ENCODE peak calls at places on chromosomes 7 and 10, in six cellular contexts. R is psoas muscle, B is neural progenitor cell, N is upper lobe of right lung, T is left ventricle myocardium inferior, G is IMR-90. Z is an unnamed sample.
A peak's percentile ranks its signal among the peaks of the same experiment; 100 is the strongest.

GRCh38 chr7:112182749-112183148 is 23.4 kb downstream of the DOCK4 start:
- DNase-seq in R (peak; percentile 60), B (no peak), N (no peak), T (peak; percentile 61), G (no peak), Z (peak; percentile 46)

GRCh38 chr7:2478387-2478760 is 2.2 kb upstream of the GRIFIN start:
- DNase-seq in R (peak; percentile 86), B (no peak), N (peak; percentile 75), T (peak; percentile 72), G (no peak), Z (no peak)

GRCh38 chr7:157816526-157817250 is 479.9 kb downstream of the DNAJB6 start:
- DNase-seq in R (no peak), B (no peak), N (peak; percentile 48), T (no peak), G (no peak), Z (no peak)

GRCh38 chr10:72800000-72800740 is 93.4 kb upstream of the OIT3 start:
- DNase-seq in R (no peak), B (no peak), N (no peak), T (no peak), G (peak; percentile 66), Z (peak; percentile 45)

GRCh38 chr10:29588640-29589421 is 45.9 kb downstream of the SVIL start:
- DNase-seq in R (peak; percentile 75), B (no peak), N (no peak), T (no peak), G (peak; percentile 55), Z (no peak)

GRCh38 chr10:133185916-133186315 is 25.9 kb downstream of the KNDC1 start:
- DNase-seq in R (no peak), B (no peak), N (no peak), T (no peak), G (no peak), Z (peak; percentile 77)

GRCh38 chr7:98470131-98470985 is 69.5 kb upstream of the BAIAP2L1 start:
- DNase-seq in R (no peak), B (peak; percentile 85), N (peak; percentile 85), T (peak; percentile 21), G (no peak), Z (peak; percentile 94)

GRCh38 chr7:75727881-75728592 is 10.7 kb downstream of the HIP1 start:
- DNase-seq in R (peak; percentile 50), B (no peak), N (peak; percentile 93), T (peak; percentile 30), G (peak; percentile 52), Z (no peak)

GRCh38 chr7:115124409-115124939 is 202.6 kb downstream of the MDFIC start:
- DNase-seq in R (no peak), B (no peak), N (no peak), T (no peak), G (peak; percentile 27), Z (no peak)

GRCh38 chr7:25069900-25070443 is 55.1 kb downstream of the CYCS start:
- DNase-seq in R (peak; percentile 66), B (peak; percentile 90), N (no peak), T (peak; percentile 19), G (peak; percentile 88), Z (peak; percentile 83)

GRCh38 chr10:72259491-72260214 is 14.1 kb upstream of the DDIT4 start:
- DNase-seq in R (no peak), B (no peak), N (no peak), T (no peak), G (peak; percentile 80), Z (peak; percentile 72)

GRCh38 chr7:139242741-139243281 is 11.8 kb downstream of the UBN2 start:
- DNase-seq in R (no peak), B (no peak), N (no peak), T (no peak), G (peak; percentile 71), Z (no peak)

GRCh38 chr10:119477444-119477843 is 65.1 kb downstream of the RGS10 start:
- DNase-seq in R (no peak), B (no peak), N (no peak), T (no peak), G (no peak), Z (no peak)

GRCh38 chr7:68317476-68317875 is 1280.8 kb upstream of the AUTS2 start:
- DNase-seq in R (no peak), B (no peak), N (no peak), T (no peak), G (no peak), Z (no peak)

GRCh38 chr7:68321076-68321639 is 1277.1 kb upstream of the AUTS2 start:
- DNase-seq in R (peak; percentile 81), B (peak; percentile 9), N (no peak), T (peak; percentile 66), G (no peak), Z (peak; percentile 50)

GRCh38 chr7:68321776-68322496 is 1276.3 kb upstream of the AUTS2 start:
- DNase-seq in R (no peak), B (no peak), N (no peak), T (no peak), G (no peak), Z (no peak)

GRCh38 chr7:68314208-68314607 is 1284.1 kb upstream of the AUTS2 start:
- DNase-seq in R (no peak), B (no peak), N (no peak), T (no peak), G (no peak), Z (no peak)

GRCh38 chr7:68319061-68319460 is 1279.2 kb upstream of the AUTS2 start:
- DNase-seq in R (no peak), B (no peak), N (no peak), T (no peak), G (no peak), Z (no peak)
- H3K27me3 ChIP-seq in R (no peaks in the 10 kb centered on the region), B (no peaks in the 10 kb centered on the region), N (no peaks in the 10 kb centered on the region), T (no peaks in the 10 kb centered on the region), G (no peaks in the 10 kb centered on the region), Z (no peaks in the 10 kb centered on the region)

DNA sequence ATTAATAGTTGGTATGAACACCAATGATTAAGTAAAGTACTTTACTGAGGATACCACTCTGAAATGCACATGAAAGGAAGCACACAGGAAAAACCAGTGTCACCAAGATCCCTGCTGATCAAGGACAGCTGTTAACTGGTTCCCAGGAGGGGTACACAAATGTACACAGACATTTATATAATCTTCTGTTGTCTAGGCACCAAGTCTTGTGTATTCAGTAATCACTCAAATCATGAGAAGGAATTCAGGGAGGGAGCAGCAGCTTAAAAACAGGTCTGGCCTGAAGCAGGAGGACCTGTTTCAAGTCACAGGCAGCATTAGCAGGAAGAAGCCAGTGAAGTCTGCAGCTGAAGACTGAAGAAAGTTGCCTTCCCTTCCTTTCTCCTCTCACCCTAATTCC is 18.7 kb downstream of the MPP7 start:
- DNase-seq in R (no peak), B (no peak), N (no peak), T (no peak), G (no peak), Z (no peak)
- H3K4me1 ChIP-seq in R (peaks cover 38% of the 10 kb centered on the region), B (peaks cover 32% of the 10 kb centered on the region), N (peaks cover 6% of the 10 kb centered on the region), T (peaks cover 28% of the 10 kb centered on the region), G (peaks cover 2% of the 10 kb centered on the region), Z (no peaks in the 10 kb centered on the region)

DNA sequence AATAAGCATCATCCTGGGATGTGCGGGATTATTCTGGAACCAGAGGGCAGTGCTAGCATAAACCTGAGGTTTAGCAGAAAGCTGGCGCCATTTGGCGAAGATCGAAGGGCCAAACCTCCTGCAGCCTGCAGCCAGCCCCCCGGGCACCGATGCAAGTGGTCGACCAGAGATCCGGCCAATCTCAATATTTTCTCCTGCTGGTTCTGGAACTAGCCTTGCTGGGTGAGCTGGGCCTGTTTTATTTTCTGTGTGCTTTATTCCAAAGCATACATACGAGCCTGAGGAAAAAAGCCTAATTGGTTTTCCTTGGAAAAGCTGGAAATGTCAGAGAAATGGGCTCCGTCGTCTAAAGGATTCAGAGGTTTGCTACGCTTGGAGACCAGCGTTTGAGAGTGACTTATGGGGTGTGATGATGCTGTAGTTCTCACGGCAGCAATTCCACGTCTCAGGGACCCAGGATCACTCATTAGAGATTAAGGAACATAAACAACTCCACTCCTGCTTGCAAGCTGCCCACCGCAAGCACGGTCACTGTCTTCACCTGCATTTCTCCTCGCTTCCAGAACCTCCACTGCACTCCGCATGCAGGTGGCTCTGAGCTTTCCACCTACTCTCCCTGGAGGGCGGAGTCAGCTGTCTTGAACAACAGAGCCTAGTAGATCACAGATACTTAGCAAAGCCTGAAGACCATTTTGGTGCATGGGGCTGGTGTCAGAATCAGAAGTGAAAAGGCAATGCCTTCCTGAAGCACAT is 60.2 kb downstream of the PRKAG2 start:
- DNase-seq in R (peak; percentile 15), B (no peak), N (no peak), T (no peak), G (no peak), Z (no peak)
- H3K27me3 ChIP-seq in R (no peaks in the 10 kb centered on the region), B (peaks cover 33% of the 10 kb centered on the region), N (no peaks in the 10 kb centered on the region), T (no peaks in the 10 kb centered on the region), G (peaks cover 68% of the 10 kb centered on the region), Z (peaks cover 35% of the 10 kb centered on the region)

GRCh38 chr7:16634292-16634738 is 11.2 kb downstream of the ANKMY2 start:
- DNase-seq in R (peak; percentile 48), B (no peak), N (no peak), T (no peak), G (no peak), Z (no peak)
- H3K4me1 ChIP-seq in R (peaks cover 33% of the 10 kb centered on the region), B (peaks cover 45% of the 10 kb centered on the region), N (peaks cover 8% of the 10 kb centered on the region), T (peaks cover 57% of the 10 kb centered on the region), G (peaks cover 3% of the 10 kb centered on the region), Z (peaks cover 5% of the 10 kb centered on the region)

DNA sequence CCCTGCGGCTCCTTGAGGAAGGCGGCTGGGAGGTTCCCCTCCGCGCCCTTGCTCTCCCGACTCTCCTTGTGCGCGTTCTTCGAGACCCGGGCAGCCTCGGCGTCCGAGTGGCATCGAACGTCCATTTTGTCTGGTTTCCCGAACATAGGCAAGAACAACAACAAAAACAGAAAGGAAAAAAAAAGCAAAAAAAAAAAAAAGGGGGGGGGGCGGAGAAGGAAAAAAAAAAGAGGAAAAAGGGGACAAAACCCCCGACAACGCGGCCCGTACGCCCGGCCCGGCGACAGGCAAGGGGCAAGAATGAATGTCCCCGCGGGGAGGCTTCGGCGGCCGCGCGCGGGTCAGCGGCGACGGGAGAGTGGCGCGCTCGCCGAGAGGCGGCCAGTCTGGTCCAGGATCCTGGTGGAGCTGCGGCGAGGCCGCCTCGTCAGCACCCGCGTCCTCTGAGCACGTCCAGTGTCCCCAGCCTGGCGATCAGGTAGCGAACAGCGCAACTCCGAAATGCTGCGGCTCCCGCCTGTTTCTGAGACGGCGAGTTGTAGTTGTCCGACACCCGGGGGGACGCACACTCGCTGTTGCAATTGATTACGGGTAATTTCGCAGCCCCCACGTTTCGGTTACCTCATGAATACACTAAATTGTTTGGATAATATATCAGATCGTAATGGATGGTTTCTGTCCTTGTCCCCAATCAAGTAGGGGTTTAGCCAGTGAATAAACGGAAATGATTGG is at the start of gene VAX1:
- DNase-seq in R (no peak), B (peak; percentile 76), N (no peak), T (no peak), G (no peak), Z (peak; percentile 75)
- H3K27me3 ChIP-seq in R (peaks cover 7% of the 10 kb centered on the region), B (peaks cover 100% of the 10 kb centered on the region), N (peaks cover 94% of the 10 kb centered on the region), T (peaks cover 99% of the 10 kb centered on the region), G (peaks cover 84% of the 10 kb centered on the region), Z (peaks cover 94% of the 10 kb centered on the region)

DNA sequence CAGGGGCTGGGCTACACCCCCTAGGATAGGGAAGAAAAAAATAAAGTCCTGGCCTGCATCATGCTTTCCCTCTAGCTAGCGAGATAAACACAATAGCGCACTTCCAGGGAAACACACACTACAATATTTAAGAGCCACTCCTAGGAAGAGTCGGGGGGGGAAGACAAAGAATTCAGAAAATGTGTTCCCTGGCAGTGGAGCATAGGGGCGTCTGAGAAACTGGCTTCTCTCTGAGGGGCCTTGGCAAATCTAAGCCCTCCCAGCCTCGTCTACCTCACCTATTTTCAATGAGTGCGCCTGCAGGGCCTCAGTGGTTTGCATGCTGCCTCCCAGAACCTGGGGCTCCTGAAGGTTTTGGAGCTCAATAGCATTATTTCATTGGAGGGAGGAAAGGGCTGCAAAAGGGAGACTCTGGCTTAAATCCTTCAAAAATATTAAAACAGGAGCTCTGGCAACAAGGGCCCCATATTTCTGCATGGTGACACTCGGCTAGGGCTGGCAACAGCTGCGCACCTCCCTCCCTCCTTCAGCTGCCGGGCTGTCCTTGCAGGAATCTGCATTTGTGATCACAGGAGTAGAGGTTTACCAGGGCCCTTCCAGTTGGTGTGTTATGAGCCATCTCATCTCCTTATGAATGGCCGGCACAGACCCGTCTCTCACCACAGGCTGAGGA is 10.8 kb downstream of the ANXA11 start:
- DNase-seq in R (no peak), B (peak; percentile 25), N (no peak), T (no peak), G (no peak), Z (no peak)
- H3K4me1 ChIP-seq in R (peaks cover 93% of the 10 kb centered on the region), B (peaks cover 11% of the 10 kb centered on the region), N (peaks cover 87% of the 10 kb centered on the region), T (peaks cover 96% of the 10 kb centered on the region), G (peaks cover 30% of the 10 kb centered on the region), Z (peaks cover 17% of the 10 kb centered on the region)

Z was measured in SK-N-SH.